ENCODE peak calls at places on chromosomes 1 and 21, in ten cellular contexts. One of them, this sample, is unnamed.
A peak's percentile ranks its signal among the peaks of the same experiment; 100 is the strongest.

GRCh38 chr1:165129568-165130164 is 226.8 kb downstream of the LMX1A start:
- DNase-seq in GM12878: no peak
- DNase-seq in aorta: no peak
- DNase-seq in BE2C: peak; percentile 67
- DNase-seq in adipocyte: peak; percentile 28
- DNase-seq in GM23338: peak; percentile 94
- DNase-seq in A549: peak; percentile 42
- DNase-seq in transverse colon: peak; percentile 63
- DNase-seq in psoas muscle: peak; percentile 55
- DNase-seq in left ventricle myocardium inferior: peak; percentile 38
- DNase-seq in this sample: peak; percentile 57

GRCh38 chr1:65079941-65080340 is 68.1 kb upstream of the AK4 start:
- DNase-seq in GM12878: no peak
- DNase-seq in aorta: no peak
- DNase-seq in BE2C: no peak
- DNase-seq in adipocyte: no peak
- DNase-seq in GM23338: no peak
- DNase-seq in A549: no peak
- DNase-seq in transverse colon: no peak
- DNase-seq in psoas muscle: no peak
- DNase-seq in left ventricle myocardium inferior: no peak
- DNase-seq in this sample: no peak

GRCh38 chr1:243621973-243622372 is 228.1 kb downstream of the AKT3 start:
- DNase-seq in GM12878: no peak
- DNase-seq in aorta: no peak
- DNase-seq in BE2C: no peak
- DNase-seq in adipocyte: peak; percentile 38
- DNase-seq in GM23338: peak; percentile 37
- DNase-seq in A549: no peak
- DNase-seq in transverse colon: no peak
- DNase-seq in psoas muscle: no peak
- DNase-seq in left ventricle myocardium inferior: no peak
- DNase-seq in this sample: no peak

GRCh38 chr1:156076609-156077429 is 5.4 kb downstream of the MEX3A start:
- DNase-seq in GM12878: no peak
- DNase-seq in aorta: peak; percentile 82
- DNase-seq in BE2C: peak; percentile 50
- DNase-seq in adipocyte: no peak
- DNase-seq in GM23338: peak; percentile 79
- DNase-seq in A549: no peak
- DNase-seq in transverse colon: peak; percentile 49
- DNase-seq in psoas muscle: peak; percentile 64
- DNase-seq in left ventricle myocardium inferior: peak; percentile 43
- DNase-seq in this sample: peak; percentile 64

GRCh38 chr21:41369105-41369914 is 7.5 kb downstream of the MX2 start:
- DNase-seq in GM12878: peak; percentile 42
- DNase-seq in aorta: peak; percentile 78
- DNase-seq in BE2C: no peak
- DNase-seq in adipocyte: peak; percentile 10
- DNase-seq in GM23338: peak; percentile 83
- DNase-seq in A549: no peak
- DNase-seq in transverse colon: no peak
- DNase-seq in psoas muscle: peak; percentile 43
- DNase-seq in left ventricle myocardium inferior: peak; percentile 49
- DNase-seq in this sample: peak; percentile 60

GRCh38 chr1:156582388-156583022 is 3.0 kb downstream of the TTC24 start:
- DNase-seq in GM12878: no peak
- DNase-seq in aorta: no peak
- DNase-seq in BE2C: no peak
- DNase-seq in adipocyte: no peak
- DNase-seq in GM23338: no peak
- DNase-seq in A549: no peak
- DNase-seq in transverse colon: no peak
- DNase-seq in psoas muscle: no peak
- DNase-seq in left ventricle myocardium inferior: no peak
- DNase-seq in this sample: no peak

GRCh38 chr1:207565546-207566468 is 69.8 kb downstream of the CR1 start:
- DNase-seq in GM12878: no peak
- DNase-seq in aorta: no peak
- DNase-seq in BE2C: peak; percentile 11
- DNase-seq in adipocyte: peak; percentile 46
- DNase-seq in GM23338: peak; percentile 57
- DNase-seq in A549: no peak
- DNase-seq in transverse colon: no peak
- DNase-seq in psoas muscle: no peak
- DNase-seq in left ventricle myocardium inferior: no peak
- DNase-seq in this sample: no peak

GRCh38 chr1:100624886-100625430 is 87.0 kb downstream of the GPR88 start:
- DNase-seq in GM12878: no peak
- DNase-seq in aorta: no peak
- DNase-seq in BE2C: no peak
- DNase-seq in adipocyte: no peak
- DNase-seq in GM23338: no peak
- DNase-seq in A549: no peak
- DNase-seq in transverse colon: no peak
- DNase-seq in psoas muscle: no peak
- DNase-seq in left ventricle myocardium inferior: no peak
- DNase-seq in this sample: no peak

GRCh38 chr1:229111703-229112319 is 159.1 kb upstream of the RAB4A start:
- DNase-seq in GM12878: no peak
- DNase-seq in aorta: no peak
- DNase-seq in BE2C: no peak
- DNase-seq in adipocyte: no peak
- DNase-seq in GM23338: no peak
- DNase-seq in A549: no peak
- DNase-seq in transverse colon: no peak
- DNase-seq in psoas muscle: no peak
- DNase-seq in left ventricle myocardium inferior: no peak
- DNase-seq in this sample: no peak

GRCh38 chr1:153611024-153611352 is 1.9 kb downstream of the S100A16 start:
- DNase-seq in GM12878: no peak
- DNase-seq in aorta: peak; percentile 65
- DNase-seq in BE2C: no peak
- DNase-seq in adipocyte: peak; percentile 64
- DNase-seq in GM23338: no peak
- DNase-seq in A549: no peak
- DNase-seq in transverse colon: no peak
- DNase-seq in psoas muscle: no peak
- DNase-seq in left ventricle myocardium inferior: no peak
- DNase-seq in this sample: no peak

GRCh38 chr1:34372891-34373290 is 196.2 kb downstream of the C1orf94 start:
- DNase-seq in GM12878: no peak
- DNase-seq in aorta: no peak
- DNase-seq in BE2C: no peak
- DNase-seq in adipocyte: no peak
- DNase-seq in GM23338: no peak
- DNase-seq in A549: no peak
- DNase-seq in transverse colon: no peak
- DNase-seq in psoas muscle: no peak
- DNase-seq in left ventricle myocardium inferior: no peak
- DNase-seq in this sample: no peak

GRCh38 chr1:7771673-7772299 is 690 bp downstream of the VAMP3 start:
- DNase-seq in GM12878: no peak
- DNase-seq in aorta: no peak
- DNase-seq in BE2C: no peak
- DNase-seq in adipocyte: no peak
- DNase-seq in GM23338: no peak
- DNase-seq in A549: no peak
- DNase-seq in transverse colon: no peak
- DNase-seq in psoas muscle: no peak
- DNase-seq in left ventricle myocardium inferior: no peak
- DNase-seq in this sample: no peak

GRCh38 chr1:157090771-157091170 is 8.8 kb downstream of the ETV3L start:
- DNase-seq in GM12878: no peak
- DNase-seq in aorta: no peak
- DNase-seq in BE2C: no peak
- DNase-seq in adipocyte: no peak
- DNase-seq in GM23338: no peak
- DNase-seq in A549: no peak
- DNase-seq in transverse colon: no peak
- DNase-seq in psoas muscle: no peak
- DNase-seq in left ventricle myocardium inferior: no peak
- DNase-seq in this sample: no peak

GRCh38 chr1:25922633-25923567 is 16.7 kb upstream of the STMN1 start:
- DNase-seq in GM12878: no peak
- DNase-seq in aorta: peak; percentile 84
- DNase-seq in BE2C: peak; percentile 63
- DNase-seq in adipocyte: peak; percentile 52
- DNase-seq in GM23338: peak; percentile 83
- DNase-seq in A549: peak; percentile 10
- DNase-seq in transverse colon: peak; percentile 36
- DNase-seq in psoas muscle: peak; percentile 44
- DNase-seq in left ventricle myocardium inferior: peak; percentile 27
- DNase-seq in this sample: peak; percentile 78

GRCh38 chr1:147902183-147902845 is at the start of gene GJA8:
- DNase-seq in GM12878: no peak
- DNase-seq in aorta: no peak
- DNase-seq in BE2C: peak; percentile 24
- DNase-seq in adipocyte: no peak
- DNase-seq in GM23338: no peak
- DNase-seq in A549: no peak
- DNase-seq in transverse colon: no peak
- DNase-seq in psoas muscle: no peak
- DNase-seq in left ventricle myocardium inferior: no peak
- DNase-seq in this sample: no peak

GRCh38 chr1:145886811-145887210 is 1.1 kb upstream of the ANKRD35 start:
- DNase-seq in GM12878: no peak
- DNase-seq in aorta: no peak
- DNase-seq in BE2C: no peak
- DNase-seq in adipocyte: no peak
- DNase-seq in GM23338: peak; percentile 53
- DNase-seq in A549: no peak
- DNase-seq in transverse colon: no peak
- DNase-seq in psoas muscle: no peak
- DNase-seq in left ventricle myocardium inferior: no peak
- DNase-seq in this sample: no peak

GRCh38 chr1:160486453-160486852 is 36.6 kb downstream of the SLAMF6 start:
- DNase-seq in GM12878: no peak
- DNase-seq in aorta: no peak
- DNase-seq in BE2C: no peak
- DNase-seq in adipocyte: no peak
- DNase-seq in GM23338: peak; percentile 78
- DNase-seq in A549: no peak
- DNase-seq in transverse colon: no peak
- DNase-seq in psoas muscle: no peak
- DNase-seq in left ventricle myocardium inferior: no peak
- DNase-seq in this sample: no peak

GRCh38 chr1:53618218-53619087 is 120.5 kb downstream of the GLIS1 start:
- DNase-seq in GM12878: no peak
- DNase-seq in aorta: no peak
- DNase-seq in BE2C: no peak
- DNase-seq in adipocyte: no peak
- DNase-seq in GM23338: no peak
- DNase-seq in A549: no peak
- DNase-seq in transverse colon: peak; percentile 4
- DNase-seq in psoas muscle: no peak
- DNase-seq in left ventricle myocardium inferior: no peak
- DNase-seq in this sample: no peak

GRCh38 chr1:168643152-168643551 is 66.7 kb downstream of the XCL1 start:
- DNase-seq in GM12878: no peak
- DNase-seq in aorta: no peak
- DNase-seq in BE2C: no peak
- DNase-seq in adipocyte: no peak
- DNase-seq in GM23338: no peak
- DNase-seq in A549: no peak
- DNase-seq in transverse colon: no peak
- DNase-seq in psoas muscle: no peak
- DNase-seq in left ventricle myocardium inferior: no peak
- DNase-seq in this sample: no peak

GRCh38 chr1:216904457-216904856 is 181.2 kb upstream of the ESRRG start:
- DNase-seq in GM12878: no peak
- DNase-seq in aorta: no peak
- DNase-seq in BE2C: no peak
- DNase-seq in adipocyte: no peak
- DNase-seq in GM23338: no peak
- DNase-seq in A549: no peak
- DNase-seq in transverse colon: no peak
- DNase-seq in psoas muscle: no peak
- DNase-seq in left ventricle myocardium inferior: no peak
- DNase-seq in this sample: no peak
- H3K4me3 ChIP-seq in GM12878: no peak overlapping the region
- H3K4me3 ChIP-seq in aorta: no peak overlapping the region
- H3K4me3 ChIP-seq in BE2C: no peak overlapping the region
- H3K4me3 ChIP-seq in adipocyte: no peak overlapping the region
- H3K4me3 ChIP-seq in GM23338: no peak overlapping the region
- H3K4me3 ChIP-seq in A549: no peak overlapping the region
- H3K4me3 ChIP-seq in transverse colon: no peak overlapping the region
- H3K4me3 ChIP-seq in psoas muscle: no peak overlapping the region
- H3K4me3 ChIP-seq in left ventricle myocardium inferior: no peak overlapping the region
- H3K4me3 ChIP-seq in this sample: no peak overlapping the region

GRCh38 chr1:61182049-61182448 is 99.7 kb downstream of the NFIA start:
- DNase-seq in GM12878: no peak
- DNase-seq in aorta: no peak
- DNase-seq in BE2C: no peak
- DNase-seq in adipocyte: peak; percentile 69
- DNase-seq in GM23338: no peak
- DNase-seq in A549: peak; percentile 5
- DNase-seq in transverse colon: no peak
- DNase-seq in psoas muscle: no peak
- DNase-seq in left ventricle myocardium inferior: no peak
- DNase-seq in this sample: no peak
- H3K4me1 ChIP-seq in GM12878: no peaks in the 10 kb centered on the region
- H3K4me1 ChIP-seq in aorta: peaks cover 4% of the 10 kb centered on the region
- H3K4me1 ChIP-seq in BE2C: peaks cover 11% of the 10 kb centered on the region
- H3K4me1 ChIP-seq in adipocyte: peaks cover 57% of the 10 kb centered on the region
- H3K4me1 ChIP-seq in GM23338: peaks cover 5% of the 10 kb centered on the region
- H3K4me1 ChIP-seq in A549: peaks cover 40% of the 10 kb centered on the region
- H3K4me1 ChIP-seq in transverse colon: peaks cover 6% of the 10 kb centered on the region
- H3K4me1 ChIP-seq in psoas muscle: peaks cover 72% of the 10 kb centered on the region
- H3K4me1 ChIP-seq in left ventricle myocardium inferior: peaks cover 93% of the 10 kb centered on the region
- H3K4me1 ChIP-seq in this sample: peaks cover 27% of the 10 kb centered on the region

GRCh38 chr1:16158025-16158424 is 2.2 kb upstream of the EPHA2 start:
- DNase-seq in GM12878: no peak
- DNase-seq in aorta: no peak
- DNase-seq in BE2C: no peak
- DNase-seq in adipocyte: no peak
- DNase-seq in GM23338: no peak
- DNase-seq in A549: no peak
- DNase-seq in transverse colon: no peak
- DNase-seq in psoas muscle: no peak
- DNase-seq in left ventricle myocardium inferior: no peak
- DNase-seq in this sample: no peak
- H3K4me3 ChIP-seq in GM12878: no peak overlapping the region
- H3K4me3 ChIP-seq in aorta: no peak overlapping the region
- H3K4me3 ChIP-seq in BE2C: no peak overlapping the region
- H3K4me3 ChIP-seq in adipocyte: no peak overlapping the region
- H3K4me3 ChIP-seq in GM23338: no peak overlapping the region
- H3K4me3 ChIP-seq in A549: no peak overlapping the region
- H3K4me3 ChIP-seq in transverse colon: no peak overlapping the region
- H3K4me3 ChIP-seq in psoas muscle: no peak overlapping the region
- H3K4me3 ChIP-seq in left ventricle myocardium inferior: no peak overlapping the region
- H3K4me3 ChIP-seq in this sample: no peak overlapping the region

DNA sequence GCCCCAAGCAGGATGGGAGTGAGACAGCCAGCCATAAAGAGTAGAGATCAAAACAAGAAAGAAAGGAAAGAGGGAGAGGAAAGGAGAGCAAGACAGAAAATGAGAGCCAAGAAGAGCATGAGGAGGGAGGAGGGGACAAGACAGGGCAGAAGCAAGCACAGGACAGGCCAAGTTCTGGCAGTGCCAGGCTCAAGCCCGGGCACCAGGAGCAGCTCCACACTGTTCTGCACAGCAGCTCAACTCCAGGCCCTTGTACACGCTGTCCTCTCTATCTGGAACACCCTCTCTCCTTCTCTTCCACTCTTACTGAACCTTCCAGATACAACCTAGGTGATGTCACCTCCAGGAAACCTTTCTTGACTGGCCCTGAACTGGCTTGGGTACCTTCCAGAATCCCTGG is 11.7 kb downstream of the IFFO2 start:
- DNase-seq in GM12878: no peak
- DNase-seq in aorta: no peak
- DNase-seq in BE2C: no peak
- DNase-seq in adipocyte: no peak
- DNase-seq in GM23338: no peak
- DNase-seq in A549: no peak
- DNase-seq in transverse colon: no peak
- DNase-seq in psoas muscle: no peak
- DNase-seq in left ventricle myocardium inferior: no peak
- DNase-seq in this sample: no peak
- H3K4me1 ChIP-seq in GM12878: peaks cover 35% of the 10 kb centered on the region
- H3K4me1 ChIP-seq in aorta: peaks cover 8% of the 10 kb centered on the region
- H3K4me1 ChIP-seq in BE2C: no peaks in the 10 kb centered on the region
- H3K4me1 ChIP-seq in adipocyte: peaks cover 45% of the 10 kb centered on the region
- H3K4me1 ChIP-seq in GM23338: peaks cover 19% of the 10 kb centered on the region
- H3K4me1 ChIP-seq in A549: peaks cover 83% of the 10 kb centered on the region
- H3K4me1 ChIP-seq in transverse colon: peaks cover 44% of the 10 kb centered on the region
- H3K4me1 ChIP-seq in psoas muscle: peaks cover 53% of the 10 kb centered on the region
- H3K4me1 ChIP-seq in left ventricle myocardium inferior: peaks cover 85% of the 10 kb centered on the region
- H3K4me1 ChIP-seq in this sample: peaks cover 81% of the 10 kb centered on the region